ENCODE peak calls at places on chromosomes 7 and 10, in seven cellular contexts. H, N, Q, W, V, J and U are unnamed samples.

GRCh38 chr7:266851-267840 is 22.8 kb upstream of the FOXL3 start:
- DNase-seq in H (no peak), N (no peak), Q (peak), W (no peak), V (peak), J (no peak), U (no peak)

GRCh38 chr10:51137741-51138529 is 63.6 kb downstream of the PRKG1 start:
- DNase-seq in H (no peak), N (no peak), Q (no peak), W (peak), V (no peak), J (no peak), U (no peak)

GRCh38 chr10:96532523-96532922 is 18.8 kb upstream of the TLL2 start:
- DNase-seq in H (no peak), N (no peak), Q (no peak), W (no peak), V (no peak), J (no peak), U (no peak)

GRCh38 chr7:78326870-78327269 is 528.3 kb downstream of the PHTF2 start:
- DNase-seq in H (no peak), N (no peak), Q (peak), W (peak), V (no peak), J (no peak), U (peak)

GRCh38 chr7:40469481-40469880 is 334.7 kb downstream of the SUGCT start:
- DNase-seq in H (no peak), N (no peak), Q (no peak), W (peak), V (no peak), J (no peak), U (no peak)

GRCh38 chr7:78039791-78040776 is 241.5 kb downstream of the PHTF2 start:
- DNase-seq in H (peak), N (peak), Q (peak), W (peak), V (peak), J (peak), U (no peak)

GRCh38 chr7:135944753-135945152 is 32.4 kb downstream of the MTPN start:
- DNase-seq in H (no peak), N (no peak), Q (no peak), W (no peak), V (no peak), J (no peak), U (no peak)

GRCh38 chr7:134632937-134633540 is 13.6 kb upstream of the BPGM start:
- DNase-seq in H (peak), N (no peak), Q (peak), W (peak), V (peak), J (peak), U (no peak)

GRCh38 chr10:77392851-77393250 is 244.8 kb downstream of the KCNMA1 start:
- DNase-seq in H (peak), N (no peak), Q (peak), W (peak), V (no peak), J (no peak), U (peak)

GRCh38 chr7:13321321-13321720 is 633.9 kb downstream of the ARL4A start:
- DNase-seq in H (no peak), N (no peak), Q (no peak), W (peak), V (no peak), J (no peak), U (no peak)

GRCh38 chr10:132469197-132469942 is 68.2 kb upstream of the INPP5A start:
- DNase-seq in H (no peak), N (no peak), Q (no peak), W (no peak), V (no peak), J (no peak), U (no peak)

GRCh38 chr7:85021090-85021704 is 165.7 kb downstream of the SEMA3D start:
- DNase-seq in H (no peak), N (no peak), Q (peak), W (no peak), V (peak), J (no peak), U (no peak)

GRCh38 chr7:65308300-65308678 is 65.4 kb upstream of the ZNF92 start:
- DNase-seq in H (no peak), N (no peak), Q (no peak), W (no peak), V (no peak), J (no peak), U (no peak)

GRCh38 chr10:73589538-73590126 is 1.5 kb downstream of the USP54 start:
- DNase-seq in H (no peak), N (no peak), Q (no peak), W (peak), V (no peak), J (no peak), U (no peak)

GRCh38 chr10:132065491-132066105 is at the start of gene JAKMIP3:
- DNase-seq in H (no peak), N (no peak), Q (peak), W (peak), V (peak), J (no peak), U (peak)

GRCh38 chr7:150897502-150898474 is 45.5 kb downstream of the AOC1 start:
- DNase-seq in H (peak), N (peak), Q (peak), W (no peak), V (no peak), J (no peak), U (no peak)

GRCh38 chr7:23490357-23491131 is 20.3 kb upstream of the IGF2BP3 start:
- DNase-seq in H (peak), N (no peak), Q (peak), W (peak), V (no peak), J (peak), U (no peak)

GRCh38 chr10:3400368-3400767 is 227.8 kb upstream of the PITRM1 start:
- DNase-seq in H (no peak), N (no peak), Q (no peak), W (peak), V (no peak), J (no peak), U (no peak)

GRCh38 chr10:123748711-123749110 is 82.6 kb downstream of the GPR26 start:
- DNase-seq in H (no peak), N (no peak), Q (no peak), W (no peak), V (no peak), J (no peak), U (no peak)

GRCh38 chr7:47317537-47317936 is 264.4 kb downstream of the TNS3 start:
- DNase-seq in H (no peak), N (no peak), Q (no peak), W (no peak), V (no peak), J (peak), U (no peak)

GRCh38 chr7:77738382-77738781 is 42.1 kb downstream of the RSBN1L start:
- DNase-seq in H (no peak), N (no peak), Q (no peak), W (no peak), V (no peak), J (no peak), U (no peak)

GRCh38 chr7:33107136-33108066 is 1.8 kb downstream of the RP9 start:
- DNase-seq in H (peak), N (no peak), Q (peak), W (peak), V (peak), J (peak), U (no peak)

GRCh38 chr7:45185028-45185863 is 27.7 kb downstream of the RAMP3 start:
- DNase-seq in H (no peak), N (no peak), Q (no peak), W (no peak), V (no peak), J (no peak), U (no peak)

GRCh38 chr7:131363719-131364118 is 36.0 kb downstream of the MKLN1 start:
- DNase-seq in H (no peak), N (no peak), Q (peak), W (no peak), V (no peak), J (no peak), U (no peak)

GRCh38 chr7:157281221-157281998 is 55.4 kb upstream of the DNAJB6 start:
- DNase-seq in H (no peak), N (no peak), Q (no peak), W (no peak), V (no peak), J (no peak), U (no peak)

GRCh38 chr7:5420841-5421625 is 2.6 kb downstream of the TNRC18 start:
- DNase-seq in H (no peak), N (no peak), Q (peak), W (peak), V (peak), J (peak), U (peak)

GRCh38 chr7:157807510-157807909 is 470.7 kb downstream of the DNAJB6 start:
- DNase-seq in H (no peak), N (no peak), Q (no peak), W (peak), V (peak), J (no peak), U (no peak)

GRCh38 chr10:50624866-50625491 is 1.2 kb upstream of the SGMS1 start:
- DNase-seq in H (peak), N (peak), Q (peak), W (peak), V (peak), J (peak), U (peak)

GRCh38 chr7:42693722-42694121 is 218.1 kb downstream of the C7orf25 start:
- DNase-seq in H (no peak), N (no peak), Q (no peak), W (no peak), V (no peak), J (no peak), U (peak)

GRCh38 chr10:60208676-60209269 is 180.9 kb downstream of the ANK3 start:
- DNase-seq in H (no peak), N (no peak), Q (peak), W (peak), V (peak), J (peak), U (no peak)

GRCh38 chr7:107948645-107949442 is 54.1 kb downstream of the LAMB1 start:
- DNase-seq in H (no peak), N (no peak), Q (no peak), W (peak), V (no peak), J (no peak), U (no peak)